ENCODE peak calls at places on chromosomes 16 and 17, in nine cellular contexts. S is colonic mucosa; J is non-pigmented ciliary epithelial cell; N is NCI-H1417 treated with DMSO at 0.1 percent for 48 hours; O is NCI-H2171; A is AG20443; D is activated CD4-positive, alpha-beta T cell treated with anti-CD3 and anti-CD28 coated beads, Interleukin-2, amount 50 U/mL, for 4 hours; M is hepatic stellate cell; K is stimulated activated CD4-positive, alpha-beta T cell treated with anti-CD3 and anti-CD28 coated beads, Interleukin-4, amount 100 ng/mL, for 1 hour. Z is an unnamed sample.

GRCh38 chr17:27915715-27916114 is 22.6 kb upstream of the LYRM9 start:
- DNase-seq in S (no peak), J (no peak), N (peak), O (no peak), A (no peak), D (no peak), M (no peak), K (no peak), Z (no peak)

GRCh38 chr17:5044630-5045029 is 9.4 kb upstream of the SLC52A1 start:
- DNase-seq in S (peak), J (no peak), N (no peak), O (no peak), A (no peak), D (no peak), M (no peak), K (no peak), Z (no peak)

GRCh38 chr17:41178341-41178740 is 320 bp upstream of the KRTAP4-2 start:
- DNase-seq in S (no peak), J (no peak), N (no peak), O (no peak), A (peak), D (no peak), M (no peak), K (no peak), Z (no peak)

GRCh38 chr17:78128616-78129384 is at the start of gene TMC6:
- DNase-seq in S (peak), J (no peak), N (no peak), O (peak), A (peak), D (peak), M (peak), K (peak), Z (no peak)

GRCh38 chr17:11823862-11824261 is 173.4 kb downstream of the ZNF18 start:
- DNase-seq in S (no peak), J (no peak), N (no peak), O (no peak), A (no peak), D (no peak), M (no peak), K (no peak), Z (no peak)

GRCh38 chr16:70470927-70471341 is 16.5 kb downstream of the FCSK start:
- DNase-seq in S (no peak), J (no peak), N (no peak), O (no peak), A (peak), D (no peak), M (peak), K (no peak), Z (no peak)

GRCh38 chr17:61349350-61349749 is 50.3 kb upstream of the TBX2 start:
- DNase-seq in S (no peak), J (no peak), N (no peak), O (no peak), A (no peak), D (no peak), M (no peak), K (no peak), Z (no peak)

GRCh38 chr16:81405702-81406113 is 38.9 kb upstream of the CMIP start:
- DNase-seq in S (no peak), J (peak), N (no peak), O (no peak), A (peak), D (no peak), M (peak), K (no peak), Z (peak)

GRCh38 chr17:33661975-33662374 is 368.9 kb upstream of the ASIC2 start:
- DNase-seq in S (no peak), J (no peak), N (no peak), O (no peak), A (no peak), D (no peak), M (no peak), K (no peak), Z (no peak)

GRCh38 chr17:60073621-60074020 is 5.1 kb downstream of the HEATR6 start:
- DNase-seq in S (no peak), J (no peak), N (no peak), O (no peak), A (no peak), D (no peak), M (no peak), K (no peak), Z (no peak)

GRCh38 chr17:19579192-19579668 is 45.6 kb downstream of the SLC47A1 start:
- DNase-seq in S (no peak), J (no peak), N (no peak), O (no peak), A (no peak), D (no peak), M (no peak), K (no peak), Z (no peak)

GRCh38 chr17:29569245-29569950 is 897 bp downstream of the TP53I13 start:
- DNase-seq in S (peak), J (no peak), N (no peak), O (no peak), A (peak), D (no peak), M (peak), K (no peak), Z (no peak)

GRCh38 chr17:80773243-80773991 is 218.2 kb upstream of the CHMP6 start:
- DNase-seq in S (no peak), J (no peak), N (no peak), O (peak), A (peak), D (no peak), M (peak), K (no peak), Z (no peak)

GRCh38 chr16:57694556-57695377 is at the start of gene DRC7:
- DNase-seq in S (peak), J (no peak), N (peak), O (peak), A (peak), D (no peak), M (peak), K (no peak), Z (peak)

GRCh38 chr17:17759164-17759563 is 77.6 kb downstream of the SREBF1 start:
- DNase-seq in S (no peak), J (no peak), N (no peak), O (no peak), A (no peak), D (no peak), M (no peak), K (no peak), Z (no peak)

GRCh38 chr16:30903596-30903995 is 7.2 kb downstream of the CTF1 start:
- DNase-seq in S (no peak), J (no peak), N (no peak), O (no peak), A (no peak), D (no peak), M (peak), K (no peak), Z (no peak)

GRCh38 chr17:31903401-31903800 is 1.9 kb upstream of the UTP6 start:
- DNase-seq in S (no peak), J (no peak), N (no peak), O (no peak), A (no peak), D (no peak), M (no peak), K (no peak), Z (no peak)

GRCh38 chr17:60102632-60103047 is 23.9 kb upstream of the HEATR6 start:
- DNase-seq in S (peak), J (no peak), N (no peak), O (no peak), A (no peak), D (peak), M (peak), K (peak), Z (no peak)

GRCh38 chr16:1194665-1195392 is 30.2 kb downstream of the TPSG1 start:
- DNase-seq in S (peak), J (no peak), N (no peak), O (no peak), A (peak), D (no peak), M (peak), K (peak), Z (no peak)

GRCh38 chr17:35163886-35164285 is 16.3 kb downstream of the UNC45B start:
- DNase-seq in S (no peak), J (no peak), N (no peak), O (no peak), A (no peak), D (no peak), M (no peak), K (no peak), Z (no peak)

GRCh38 chr17:79925242-79925957 is 86.2 kb upstream of the CBX4 start:
- DNase-seq in S (peak), J (no peak), N (no peak), O (no peak), A (peak), D (no peak), M (peak), K (no peak), Z (peak)

GRCh38 chr16:88881675-88882357 is 15.4 kb upstream of the PABPN1L start:
- DNase-seq in S (no peak), J (no peak), N (no peak), O (no peak), A (no peak), D (peak), M (no peak), K (no peak), Z (no peak)

GRCh38 chr16:53090271-53090590 is 35.4 kb downstream of the CHD9 start:
- DNase-seq in S (no peak), J (no peak), N (no peak), O (no peak), A (no peak), D (no peak), M (no peak), K (no peak), Z (no peak)

GRCh38 chr17:32763855-32764439 is 113.0 kb downstream of the MYO1D start:
- DNase-seq in S (no peak), J (no peak), N (no peak), O (no peak), A (no peak), D (no peak), M (no peak), K (no peak), Z (no peak)

GRCh38 chr16:70754874-70755600 is 45.9 kb downstream of the VAC14 start:
- DNase-seq in S (no peak), J (no peak), N (no peak), O (no peak), A (no peak), D (no peak), M (no peak), K (no peak), Z (no peak)

GRCh38 chr16:8720080-8720966 is 45.9 kb downstream of the ABAT start:
- DNase-seq in S (no peak), J (no peak), N (peak), O (no peak), A (no peak), D (no peak), M (no peak), K (no peak), Z (no peak)

GRCh38 chr16:65111306-65111705 is 10.6 kb downstream of the CDH11 start:
- DNase-seq in S (peak), J (no peak), N (no peak), O (no peak), A (no peak), D (no peak), M (no peak), K (no peak), Z (no peak)

GRCh38 chr17:78892520-78892919 is 10.5 kb downstream of the CEP295NL start:
- DNase-seq in S (no peak), J (no peak), N (no peak), O (no peak), A (no peak), D (no peak), M (no peak), K (no peak), Z (no peak)

GRCh38 chr16:50636865-50637374 is 44.2 kb downstream of the SNX20 start:
- DNase-seq in S (no peak), J (no peak), N (no peak), O (no peak), A (no peak), D (no peak), M (no peak), K (no peak), Z (no peak)

GRCh38 chr16:79195948-79196347 is 404.6 kb downstream of the MAF start:
- DNase-seq in S (no peak), J (no peak), N (no peak), O (no peak), A (no peak), D (no peak), M (no peak), K (no peak), Z (no peak)

GRCh38 chr16:64409762-64410161 is 712.1 kb downstream of the CDH11 start:
- DNase-seq in S (no peak), J (no peak), N (no peak), O (no peak), A (peak), D (no peak), M (no peak), K (no peak), Z (no peak)

GRCh38 chr17:48892940-48893645 is 506 bp downstream of the ATP5MC1 start:
- DNase-seq in S (no peak), J (no peak), N (no peak), O (no peak), A (no peak), D (no peak), M (no peak), K (no peak), Z (no peak)

GRCh38 chr16:63461248-63461841 is 1425.1 kb upstream of the CDH8 start:
- DNase-seq in S (peak), J (peak), N (no peak), O (no peak), A (peak), D (no peak), M (no peak), K (no peak), Z (no peak)

GRCh38 chr17:74749262-74750038 is 1.0 kb downstream of the NHERF1 start:
- DNase-seq in S (peak), J (no peak), N (no peak), O (no peak), A (peak), D (no peak), M (no peak), K (peak), Z (no peak)

GRCh38 chr16:87707097-87707496 is 58.7 kb downstream of the KLHDC4 start:
- DNase-seq in S (no peak), J (no peak), N (no peak), O (no peak), A (no peak), D (no peak), M (no peak), K (no peak), Z (no peak)

GRCh38 chr17:78359216-78359935 is 501 bp downstream of the SOCS3 start:
- DNase-seq in S (peak), J (no peak), N (no peak), O (no peak), A (peak), D (no peak), M (peak), K (peak), Z (no peak)

GRCh38 chr16:78783570-78784079 is 684.2 kb downstream of the WWOX start:
- DNase-seq in S (no peak), J (no peak), N (no peak), O (no peak), A (no peak), D (no peak), M (no peak), K (no peak), Z (no peak)

GRCh38 chr17:56902350-56902749 is 11.5 kb downstream of the TRIM25 start:
- DNase-seq in S (no peak), J (no peak), N (no peak), O (no peak), A (peak), D (no peak), M (peak), K (no peak), Z (peak)

GRCh38 chr17:19329136-19329535 is 33.4 kb downstream of the B9D1 start:
- DNase-seq in S (no peak), J (no peak), N (no peak), O (no peak), A (no peak), D (no peak), M (no peak), K (no peak), Z (no peak)